ENCODE peak calls at places on chromosomes 2 and 18, in eight cellular contexts. One of them, this sample, is unnamed.
A peak's percentile ranks its signal among the peaks of the same experiment; 100 is the strongest.

GRCh38 chr2:217901826-217902225 is 101.0 kb downstream of the TNS1 start:
- DNase-seq in stimulated activated CD8-positive, alpha-beta memory T cell treated with anti-CD3 and anti-CD28 coated beads, Interleukin-15, amount 100 ng/mL, for 48 hours: no peak
- DNase-seq in stimulated activated CD4-positive, alpha-beta T cell treated with anti-CD3 and anti-CD28 coated beads, Interleukin-2, amount 100 ng/mL, for 48 hours: no peak
- DNase-seq in AG09309: peak; percentile 38
- DNase-seq in Right ventricle myocardium inferior: no peak
- DNase-seq in HFFc6: peak; percentile 55
- DNase-seq in EL: peak; percentile 68
- DNase-seq in activated CD4-positive, alpha-beta T cell treated with anti-CD3 and anti-CD28 coated beads, Interleukin-2, amount 50 U/mL, for 1 hour: no peak
- DNase-seq in this sample: no peak

GRCh38 chr2:48144777-48145176 is 238.5 kb upstream of the FBXO11 start:
- DNase-seq in stimulated activated CD8-positive, alpha-beta memory T cell treated with anti-CD3 and anti-CD28 coated beads, Interleukin-15, amount 100 ng/mL, for 48 hours: no peak
- DNase-seq in AG09309: no peak
- DNase-seq in EL: peak; percentile 21
- DNase-seq in HFFc6: no peak
- DNase-seq in Right ventricle myocardium inferior: no peak
- DNase-seq in stimulated activated CD4-positive, alpha-beta T cell treated with anti-CD3 and anti-CD28 coated beads, Interleukin-2, amount 100 ng/mL, for 48 hours: no peak
- DNase-seq in activated CD4-positive, alpha-beta T cell treated with anti-CD3 and anti-CD28 coated beads, Interleukin-2, amount 50 U/mL, for 1 hour: no peak
- DNase-seq in this sample: peak; percentile 20

GRCh38 chr2:43318791-43319190 is 92.4 kb upstream of the ZFP36L2 start:
- DNase-seq in stimulated activated CD4-positive, alpha-beta T cell treated with anti-CD3 and anti-CD28 coated beads, Interleukin-2, amount 100 ng/mL, for 48 hours: no peak
- DNase-seq in stimulated activated CD8-positive, alpha-beta memory T cell treated with anti-CD3 and anti-CD28 coated beads, Interleukin-15, amount 100 ng/mL, for 48 hours: no peak
- DNase-seq in Right ventricle myocardium inferior: no peak
- DNase-seq in EL: peak; percentile 63
- DNase-seq in AG09309: no peak
- DNase-seq in HFFc6: peak; percentile 62
- DNase-seq in activated CD4-positive, alpha-beta T cell treated with anti-CD3 and anti-CD28 coated beads, Interleukin-2, amount 50 U/mL, for 1 hour: no peak
- DNase-seq in this sample: no peak

GRCh38 chr2:205352593-205352992 is 329.7 kb upstream of the NRP2 start:
- DNase-seq in HFFc6: peak; percentile 48
- DNase-seq in EL: peak; percentile 55
- DNase-seq in stimulated activated CD8-positive, alpha-beta memory T cell treated with anti-CD3 and anti-CD28 coated beads, Interleukin-15, amount 100 ng/mL, for 48 hours: no peak
- DNase-seq in stimulated activated CD4-positive, alpha-beta T cell treated with anti-CD3 and anti-CD28 coated beads, Interleukin-2, amount 100 ng/mL, for 48 hours: no peak
- DNase-seq in Right ventricle myocardium inferior: no peak
- DNase-seq in AG09309: peak; percentile 41
- DNase-seq in activated CD4-positive, alpha-beta T cell treated with anti-CD3 and anti-CD28 coated beads, Interleukin-2, amount 50 U/mL, for 1 hour: no peak
- DNase-seq in this sample: no peak

GRCh38 chr18:35030234-35030989 is 10.8 kb upstream of the MAPRE2 start:
- DNase-seq in stimulated activated CD8-positive, alpha-beta memory T cell treated with anti-CD3 and anti-CD28 coated beads, Interleukin-15, amount 100 ng/mL, for 48 hours: no peak
- DNase-seq in EL: no peak
- DNase-seq in activated CD4-positive, alpha-beta T cell treated with anti-CD3 and anti-CD28 coated beads, Interleukin-2, amount 50 U/mL, for 1 hour: no peak
- DNase-seq in Right ventricle myocardium inferior: no peak
- DNase-seq in stimulated activated CD4-positive, alpha-beta T cell treated with anti-CD3 and anti-CD28 coated beads, Interleukin-2, amount 100 ng/mL, for 48 hours: no peak
- DNase-seq in HFFc6: no peak
- DNase-seq in AG09309: no peak
- DNase-seq in this sample: peak; percentile 73

GRCh38 chr2:63776382-63776781 is 65.3 kb upstream of the UGP2 start:
- DNase-seq in stimulated activated CD8-positive, alpha-beta memory T cell treated with anti-CD3 and anti-CD28 coated beads, Interleukin-15, amount 100 ng/mL, for 48 hours: no peak
- DNase-seq in activated CD4-positive, alpha-beta T cell treated with anti-CD3 and anti-CD28 coated beads, Interleukin-2, amount 50 U/mL, for 1 hour: no peak
- DNase-seq in stimulated activated CD4-positive, alpha-beta T cell treated with anti-CD3 and anti-CD28 coated beads, Interleukin-2, amount 100 ng/mL, for 48 hours: no peak
- DNase-seq in Right ventricle myocardium inferior: no peak
- DNase-seq in HFFc6: no peak
- DNase-seq in AG09309: no peak
- DNase-seq in EL: no peak
- DNase-seq in this sample: no peak

GRCh38 chr2:46003912-46004473 is 293.2 kb upstream of the EPAS1 start:
- DNase-seq in HFFc6: no peak
- DNase-seq in Right ventricle myocardium inferior: no peak
- DNase-seq in AG09309: no peak
- DNase-seq in activated CD4-positive, alpha-beta T cell treated with anti-CD3 and anti-CD28 coated beads, Interleukin-2, amount 50 U/mL, for 1 hour: no peak
- DNase-seq in EL: no peak
- DNase-seq in stimulated activated CD4-positive, alpha-beta T cell treated with anti-CD3 and anti-CD28 coated beads, Interleukin-2, amount 100 ng/mL, for 48 hours: no peak
- DNase-seq in stimulated activated CD8-positive, alpha-beta memory T cell treated with anti-CD3 and anti-CD28 coated beads, Interleukin-15, amount 100 ng/mL, for 48 hours: no peak
- DNase-seq in this sample: no peak

GRCh38 chr2:18171191-18172139 is 293.0 kb downstream of the KCNS3 start:
- DNase-seq in stimulated activated CD8-positive, alpha-beta memory T cell treated with anti-CD3 and anti-CD28 coated beads, Interleukin-15, amount 100 ng/mL, for 48 hours: no peak
- DNase-seq in Right ventricle myocardium inferior: no peak
- DNase-seq in activated CD4-positive, alpha-beta T cell treated with anti-CD3 and anti-CD28 coated beads, Interleukin-2, amount 50 U/mL, for 1 hour: no peak
- DNase-seq in EL: peak; percentile 31
- DNase-seq in stimulated activated CD4-positive, alpha-beta T cell treated with anti-CD3 and anti-CD28 coated beads, Interleukin-2, amount 100 ng/mL, for 48 hours: no peak
- DNase-seq in AG09309: no peak
- DNase-seq in HFFc6: peak; percentile 5
- DNase-seq in this sample: no peak

GRCh38 chr18:24014062-24014985 is at the start of gene TTC39C:
- DNase-seq in stimulated activated CD8-positive, alpha-beta memory T cell treated with anti-CD3 and anti-CD28 coated beads, Interleukin-15, amount 100 ng/mL, for 48 hours: peak; percentile 87
- DNase-seq in AG09309: no peak
- DNase-seq in EL: peak; percentile 80
- DNase-seq in Right ventricle myocardium inferior: peak; percentile 92
- DNase-seq in activated CD4-positive, alpha-beta T cell treated with anti-CD3 and anti-CD28 coated beads, Interleukin-2, amount 50 U/mL, for 1 hour: peak; percentile 76
- DNase-seq in stimulated activated CD4-positive, alpha-beta T cell treated with anti-CD3 and anti-CD28 coated beads, Interleukin-2, amount 100 ng/mL, for 48 hours: peak; percentile 78
- DNase-seq in HFFc6: peak; percentile 53
- DNase-seq in this sample: peak; percentile 79

GRCh38 chr2:175557810-175558377 is 376.4 kb upstream of the ATP5MC3 start:
- DNase-seq in EL: no peak
- DNase-seq in AG09309: no peak
- DNase-seq in Right ventricle myocardium inferior: no peak
- DNase-seq in stimulated activated CD4-positive, alpha-beta T cell treated with anti-CD3 and anti-CD28 coated beads, Interleukin-2, amount 100 ng/mL, for 48 hours: no peak
- DNase-seq in activated CD4-positive, alpha-beta T cell treated with anti-CD3 and anti-CD28 coated beads, Interleukin-2, amount 50 U/mL, for 1 hour: no peak
- DNase-seq in stimulated activated CD8-positive, alpha-beta memory T cell treated with anti-CD3 and anti-CD28 coated beads, Interleukin-15, amount 100 ng/mL, for 48 hours: no peak
- DNase-seq in HFFc6: no peak
- DNase-seq in this sample: no peak

GRCh38 chr18:45517181-45517741 is 98.0 kb upstream of the SLC14A2 start:
- DNase-seq in HFFc6: no peak
- DNase-seq in EL: no peak
- DNase-seq in activated CD4-positive, alpha-beta T cell treated with anti-CD3 and anti-CD28 coated beads, Interleukin-2, amount 50 U/mL, for 1 hour: no peak
- DNase-seq in Right ventricle myocardium inferior: peak; percentile 74
- DNase-seq in AG09309: peak; percentile 71
- DNase-seq in stimulated activated CD4-positive, alpha-beta T cell treated with anti-CD3 and anti-CD28 coated beads, Interleukin-2, amount 100 ng/mL, for 48 hours: no peak
- DNase-seq in stimulated activated CD8-positive, alpha-beta memory T cell treated with anti-CD3 and anti-CD28 coated beads, Interleukin-15, amount 100 ng/mL, for 48 hours: no peak
- DNase-seq in this sample: no peak

GRCh38 chr2:98347298-98348065 is 1.2 kb downstream of the CNGA3 start:
- DNase-seq in stimulated activated CD8-positive, alpha-beta memory T cell treated with anti-CD3 and anti-CD28 coated beads, Interleukin-15, amount 100 ng/mL, for 48 hours: no peak
- DNase-seq in Right ventricle myocardium inferior: no peak
- DNase-seq in stimulated activated CD4-positive, alpha-beta T cell treated with anti-CD3 and anti-CD28 coated beads, Interleukin-2, amount 100 ng/mL, for 48 hours: no peak
- DNase-seq in HFFc6: no peak
- DNase-seq in EL: no peak
- DNase-seq in activated CD4-positive, alpha-beta T cell treated with anti-CD3 and anti-CD28 coated beads, Interleukin-2, amount 50 U/mL, for 1 hour: no peak
- DNase-seq in AG09309: no peak
- DNase-seq in this sample: no peak

GRCh38 chr2:227256605-227257004 is 68.4 kb upstream of the MFF start:
- DNase-seq in stimulated activated CD4-positive, alpha-beta T cell treated with anti-CD3 and anti-CD28 coated beads, Interleukin-2, amount 100 ng/mL, for 48 hours: no peak
- DNase-seq in EL: no peak
- DNase-seq in Right ventricle myocardium inferior: no peak
- DNase-seq in AG09309: no peak
- DNase-seq in activated CD4-positive, alpha-beta T cell treated with anti-CD3 and anti-CD28 coated beads, Interleukin-2, amount 50 U/mL, for 1 hour: no peak
- DNase-seq in stimulated activated CD8-positive, alpha-beta memory T cell treated with anti-CD3 and anti-CD28 coated beads, Interleukin-15, amount 100 ng/mL, for 48 hours: no peak
- DNase-seq in HFFc6: no peak
- DNase-seq in this sample: no peak

GRCh38 chr2:60834270-60834717 is 47.1 kb upstream of the REL start:
- DNase-seq in EL: no peak
- DNase-seq in HFFc6: no peak
- DNase-seq in stimulated activated CD4-positive, alpha-beta T cell treated with anti-CD3 and anti-CD28 coated beads, Interleukin-2, amount 100 ng/mL, for 48 hours: no peak
- DNase-seq in activated CD4-positive, alpha-beta T cell treated with anti-CD3 and anti-CD28 coated beads, Interleukin-2, amount 50 U/mL, for 1 hour: no peak
- DNase-seq in stimulated activated CD8-positive, alpha-beta memory T cell treated with anti-CD3 and anti-CD28 coated beads, Interleukin-15, amount 100 ng/mL, for 48 hours: no peak
- DNase-seq in AG09309: no peak
- DNase-seq in Right ventricle myocardium inferior: no peak
- DNase-seq in this sample: no peak

GRCh38 chr2:133500967-133501366 is 67.3 kb downstream of the NCKAP5 start:
- DNase-seq in stimulated activated CD4-positive, alpha-beta T cell treated with anti-CD3 and anti-CD28 coated beads, Interleukin-2, amount 100 ng/mL, for 48 hours: no peak
- DNase-seq in EL: no peak
- DNase-seq in HFFc6: no peak
- DNase-seq in AG09309: no peak
- DNase-seq in stimulated activated CD8-positive, alpha-beta memory T cell treated with anti-CD3 and anti-CD28 coated beads, Interleukin-15, amount 100 ng/mL, for 48 hours: no peak
- DNase-seq in Right ventricle myocardium inferior: no peak
- DNase-seq in activated CD4-positive, alpha-beta T cell treated with anti-CD3 and anti-CD28 coated beads, Interleukin-2, amount 50 U/mL, for 1 hour: no peak
- DNase-seq in this sample: no peak

GRCh38 chr18:23902396-23902795 is 112.2 kb upstream of the TTC39C start:
- DNase-seq in AG09309: no peak
- DNase-seq in activated CD4-positive, alpha-beta T cell treated with anti-CD3 and anti-CD28 coated beads, Interleukin-2, amount 50 U/mL, for 1 hour: no peak
- DNase-seq in Right ventricle myocardium inferior: no peak
- DNase-seq in stimulated activated CD8-positive, alpha-beta memory T cell treated with anti-CD3 and anti-CD28 coated beads, Interleukin-15, amount 100 ng/mL, for 48 hours: no peak
- DNase-seq in HFFc6: no peak
- DNase-seq in stimulated activated CD4-positive, alpha-beta T cell treated with anti-CD3 and anti-CD28 coated beads, Interleukin-2, amount 100 ng/mL, for 48 hours: no peak
- DNase-seq in EL: no peak
- DNase-seq in this sample: no peak

GRCh38 chr2:660477-661214 is 16.6 kb downstream of the TMEM18 start:
- DNase-seq in EL: no peak
- DNase-seq in stimulated activated CD8-positive, alpha-beta memory T cell treated with anti-CD3 and anti-CD28 coated beads, Interleukin-15, amount 100 ng/mL, for 48 hours: no peak
- DNase-seq in AG09309: no peak
- DNase-seq in HFFc6: no peak
- DNase-seq in activated CD4-positive, alpha-beta T cell treated with anti-CD3 and anti-CD28 coated beads, Interleukin-2, amount 50 U/mL, for 1 hour: no peak
- DNase-seq in stimulated activated CD4-positive, alpha-beta T cell treated with anti-CD3 and anti-CD28 coated beads, Interleukin-2, amount 100 ng/mL, for 48 hours: no peak
- DNase-seq in Right ventricle myocardium inferior: no peak
- DNase-seq in this sample: no peak

GRCh38 chr2:102480796-102481195 is 7.8 kb downstream of the SLC9A4 start:
- DNase-seq in Right ventricle myocardium inferior: no peak
- DNase-seq in stimulated activated CD8-positive, alpha-beta memory T cell treated with anti-CD3 and anti-CD28 coated beads, Interleukin-15, amount 100 ng/mL, for 48 hours: no peak
- DNase-seq in activated CD4-positive, alpha-beta T cell treated with anti-CD3 and anti-CD28 coated beads, Interleukin-2, amount 50 U/mL, for 1 hour: no peak
- DNase-seq in AG09309: no peak
- DNase-seq in HFFc6: no peak
- DNase-seq in stimulated activated CD4-positive, alpha-beta T cell treated with anti-CD3 and anti-CD28 coated beads, Interleukin-2, amount 100 ng/mL, for 48 hours: no peak
- DNase-seq in EL: no peak
- DNase-seq in this sample: no peak

GRCh38 chr2:101743288-101743687 is 45.8 kb downstream of the MAP4K4 start:
- DNase-seq in EL: no peak
- DNase-seq in stimulated activated CD8-positive, alpha-beta memory T cell treated with anti-CD3 and anti-CD28 coated beads, Interleukin-15, amount 100 ng/mL, for 48 hours: no peak
- DNase-seq in HFFc6: no peak
- DNase-seq in AG09309: no peak
- DNase-seq in stimulated activated CD4-positive, alpha-beta T cell treated with anti-CD3 and anti-CD28 coated beads, Interleukin-2, amount 100 ng/mL, for 48 hours: no peak
- DNase-seq in Right ventricle myocardium inferior: no peak
- DNase-seq in activated CD4-positive, alpha-beta T cell treated with anti-CD3 and anti-CD28 coated beads, Interleukin-2, amount 50 U/mL, for 1 hour: no peak
- DNase-seq in this sample: no peak

GRCh38 chr2:240423788-240424191 is 11.7 kb upstream of the GPC1 start:
- DNase-seq in EL: no peak
- DNase-seq in stimulated activated CD8-positive, alpha-beta memory T cell treated with anti-CD3 and anti-CD28 coated beads, Interleukin-15, amount 100 ng/mL, for 48 hours: no peak
- DNase-seq in AG09309: no peak
- DNase-seq in activated CD4-positive, alpha-beta T cell treated with anti-CD3 and anti-CD28 coated beads, Interleukin-2, amount 50 U/mL, for 1 hour: no peak
- DNase-seq in Right ventricle myocardium inferior: peak; percentile 39
- DNase-seq in stimulated activated CD4-positive, alpha-beta T cell treated with anti-CD3 and anti-CD28 coated beads, Interleukin-2, amount 100 ng/mL, for 48 hours: no peak
- DNase-seq in HFFc6: no peak
- DNase-seq in this sample: no peak

GRCh38 chr2:64263315-64263714 is 119.1 kb upstream of the PELI1 start:
- DNase-seq in AG09309: peak; percentile 51
- DNase-seq in EL: peak; percentile 84
- DNase-seq in stimulated activated CD8-positive, alpha-beta memory T cell treated with anti-CD3 and anti-CD28 coated beads, Interleukin-15, amount 100 ng/mL, for 48 hours: no peak
- DNase-seq in HFFc6: peak; percentile 74
- DNase-seq in Right ventricle myocardium inferior: no peak
- DNase-seq in stimulated activated CD4-positive, alpha-beta T cell treated with anti-CD3 and anti-CD28 coated beads, Interleukin-2, amount 100 ng/mL, for 48 hours: no peak
- DNase-seq in activated CD4-positive, alpha-beta T cell treated with anti-CD3 and anti-CD28 coated beads, Interleukin-2, amount 50 U/mL, for 1 hour: no peak
- DNase-seq in this sample: no peak

GRCh38 chr2:181682026-181682789 is 1.9 kb upstream of the NEUROD1 start:
- DNase-seq in activated CD4-positive, alpha-beta T cell treated with anti-CD3 and anti-CD28 coated beads, Interleukin-2, amount 50 U/mL, for 1 hour: no peak
- DNase-seq in HFFc6: no peak
- DNase-seq in Right ventricle myocardium inferior: no peak
- DNase-seq in stimulated activated CD8-positive, alpha-beta memory T cell treated with anti-CD3 and anti-CD28 coated beads, Interleukin-15, amount 100 ng/mL, for 48 hours: no peak
- DNase-seq in stimulated activated CD4-positive, alpha-beta T cell treated with anti-CD3 and anti-CD28 coated beads, Interleukin-2, amount 100 ng/mL, for 48 hours: no peak
- DNase-seq in AG09309: no peak
- DNase-seq in EL: no peak
- DNase-seq in this sample: no peak

GRCh38 chr2:147092266-147092665 is 752.6 kb upstream of the ACVR2A start:
- DNase-seq in activated CD4-positive, alpha-beta T cell treated with anti-CD3 and anti-CD28 coated beads, Interleukin-2, amount 50 U/mL, for 1 hour: no peak
- DNase-seq in EL: no peak
- DNase-seq in Right ventricle myocardium inferior: no peak
- DNase-seq in HFFc6: no peak
- DNase-seq in stimulated activated CD4-positive, alpha-beta T cell treated with anti-CD3 and anti-CD28 coated beads, Interleukin-2, amount 100 ng/mL, for 48 hours: no peak
- DNase-seq in stimulated activated CD8-positive, alpha-beta memory T cell treated with anti-CD3 and anti-CD28 coated beads, Interleukin-15, amount 100 ng/mL, for 48 hours: no peak
- DNase-seq in AG09309: no peak
- DNase-seq in this sample: no peak

GRCh38 chr18:22921762-22922161 is 11.4 kb upstream of the RBBP8 start:
- DNase-seq in EL: no peak
- DNase-seq in stimulated activated CD8-positive, alpha-beta memory T cell treated with anti-CD3 and anti-CD28 coated beads, Interleukin-15, amount 100 ng/mL, for 48 hours: no peak
- DNase-seq in activated CD4-positive, alpha-beta T cell treated with anti-CD3 and anti-CD28 coated beads, Interleukin-2, amount 50 U/mL, for 1 hour: no peak
- DNase-seq in HFFc6: no peak
- DNase-seq in AG09309: no peak
- DNase-seq in Right ventricle myocardium inferior: no peak
- DNase-seq in stimulated activated CD4-positive, alpha-beta T cell treated with anti-CD3 and anti-CD28 coated beads, Interleukin-2, amount 100 ng/mL, for 48 hours: no peak
- DNase-seq in this sample: no peak

GRCh38 chr18:68796936-68797690 is 767 bp upstream of the CCDC102B start:
- DNase-seq in EL: peak; percentile 80
- DNase-seq in HFFc6: peak; percentile 25
- DNase-seq in AG09309: peak; percentile 75
- DNase-seq in Right ventricle myocardium inferior: no peak
- DNase-seq in activated CD4-positive, alpha-beta T cell treated with anti-CD3 and anti-CD28 coated beads, Interleukin-2, amount 50 U/mL, for 1 hour: no peak
- DNase-seq in stimulated activated CD8-positive, alpha-beta memory T cell treated with anti-CD3 and anti-CD28 coated beads, Interleukin-15, amount 100 ng/mL, for 48 hours: no peak
- DNase-seq in stimulated activated CD4-positive, alpha-beta T cell treated with anti-CD3 and anti-CD28 coated beads, Interleukin-2, amount 100 ng/mL, for 48 hours: no peak
- DNase-seq in this sample: no peak

GRCh38 chr2:44358498-44358897 is 2.8 kb downstream of the PREPL start:
- DNase-seq in stimulated activated CD4-positive, alpha-beta T cell treated with anti-CD3 and anti-CD28 coated beads, Interleukin-2, amount 100 ng/mL, for 48 hours: no peak
- DNase-seq in EL: peak; percentile 67
- DNase-seq in stimulated activated CD8-positive, alpha-beta memory T cell treated with anti-CD3 and anti-CD28 coated beads, Interleukin-15, amount 100 ng/mL, for 48 hours: peak; percentile 54
- DNase-seq in Right ventricle myocardium inferior: no peak
- DNase-seq in HFFc6: no peak
- DNase-seq in activated CD4-positive, alpha-beta T cell treated with anti-CD3 and anti-CD28 coated beads, Interleukin-2, amount 50 U/mL, for 1 hour: peak; percentile 23
- DNase-seq in AG09309: no peak
- DNase-seq in this sample: peak; percentile 23

GRCh38 chr18:6199777-6200176 is 214.9 kb downstream of the L3MBTL4 start:
- DNase-seq in AG09309: no peak
- DNase-seq in stimulated activated CD8-positive, alpha-beta memory T cell treated with anti-CD3 and anti-CD28 coated beads, Interleukin-15, amount 100 ng/mL, for 48 hours: no peak
- DNase-seq in Right ventricle myocardium inferior: no peak
- DNase-seq in stimulated activated CD4-positive, alpha-beta T cell treated with anti-CD3 and anti-CD28 coated beads, Interleukin-2, amount 100 ng/mL, for 48 hours: no peak
- DNase-seq in EL: no peak
- DNase-seq in activated CD4-positive, alpha-beta T cell treated with anti-CD3 and anti-CD28 coated beads, Interleukin-2, amount 50 U/mL, for 1 hour: no peak
- DNase-seq in HFFc6: no peak
- DNase-seq in this sample: no peak

GRCh38 chr2:11314482-11314881 is 30.0 kb downstream of the ROCK2 start:
- DNase-seq in stimulated activated CD4-positive, alpha-beta T cell treated with anti-CD3 and anti-CD28 coated beads, Interleukin-2, amount 100 ng/mL, for 48 hours: no peak
- DNase-seq in activated CD4-positive, alpha-beta T cell treated with anti-CD3 and anti-CD28 coated beads, Interleukin-2, amount 50 U/mL, for 1 hour: no peak
- DNase-seq in Right ventricle myocardium inferior: no peak
- DNase-seq in HFFc6: no peak
- DNase-seq in stimulated activated CD8-positive, alpha-beta memory T cell treated with anti-CD3 and anti-CD28 coated beads, Interleukin-15, amount 100 ng/mL, for 48 hours: no peak
- DNase-seq in AG09309: no peak
- DNase-seq in EL: no peak
- DNase-seq in this sample: no peak

GRCh38 chr2:69933839-69934613 is 19.1 kb downstream of the MXD1 start:
- DNase-seq in stimulated activated CD4-positive, alpha-beta T cell treated with anti-CD3 and anti-CD28 coated beads, Interleukin-2, amount 100 ng/mL, for 48 hours: no peak
- DNase-seq in AG09309: peak; percentile 73
- DNase-seq in activated CD4-positive, alpha-beta T cell treated with anti-CD3 and anti-CD28 coated beads, Interleukin-2, amount 50 U/mL, for 1 hour: no peak
- DNase-seq in HFFc6: peak; percentile 82
- DNase-seq in EL: peak; percentile 83
- DNase-seq in stimulated activated CD8-positive, alpha-beta memory T cell treated with anti-CD3 and anti-CD28 coated beads, Interleukin-15, amount 100 ng/mL, for 48 hours: no peak
- DNase-seq in Right ventricle myocardium inferior: no peak
- DNase-seq in this sample: no peak

GRCh38 chr2:145906356-145906755 is 1386.4 kb upstream of the ZEB2 start:
- DNase-seq in AG09309: no peak
- DNase-seq in stimulated activated CD4-positive, alpha-beta T cell treated with anti-CD3 and anti-CD28 coated beads, Interleukin-2, amount 100 ng/mL, for 48 hours: no peak
- DNase-seq in activated CD4-positive, alpha-beta T cell treated with anti-CD3 and anti-CD28 coated beads, Interleukin-2, amount 50 U/mL, for 1 hour: no peak
- DNase-seq in stimulated activated CD8-positive, alpha-beta memory T cell treated with anti-CD3 and anti-CD28 coated beads, Interleukin-15, amount 100 ng/mL, for 48 hours: no peak
- DNase-seq in Right ventricle myocardium inferior: no peak
- DNase-seq in EL: peak; percentile 6
- DNase-seq in HFFc6: no peak
- DNase-seq in this sample: no peak

GRCh38 chr18:39647627-39648502 is 2082.3 kb upstream of the CELF4 start:
- DNase-seq in stimulated activated CD4-positive, alpha-beta T cell treated with anti-CD3 and anti-CD28 coated beads, Interleukin-2, amount 100 ng/mL, for 48 hours: no peak
- DNase-seq in EL: peak; percentile 70
- DNase-seq in stimulated activated CD8-positive, alpha-beta memory T cell treated with anti-CD3 and anti-CD28 coated beads, Interleukin-15, amount 100 ng/mL, for 48 hours: no peak
- DNase-seq in activated CD4-positive, alpha-beta T cell treated with anti-CD3 and anti-CD28 coated beads, Interleukin-2, amount 50 U/mL, for 1 hour: no peak
- DNase-seq in HFFc6: peak; percentile 83
- DNase-seq in Right ventricle myocardium inferior: no peak
- DNase-seq in AG09309: peak; percentile 67
- DNase-seq in this sample: no peak

GRCh38 chr2:239312741-239313246 is 88.0 kb downstream of the HDAC4 start:
- DNase-seq in activated CD4-positive, alpha-beta T cell treated with anti-CD3 and anti-CD28 coated beads, Interleukin-2, amount 50 U/mL, for 1 hour: no peak
- DNase-seq in stimulated activated CD8-positive, alpha-beta memory T cell treated with anti-CD3 and anti-CD28 coated beads, Interleukin-15, amount 100 ng/mL, for 48 hours: no peak
- DNase-seq in AG09309: no peak
- DNase-seq in HFFc6: no peak
- DNase-seq in stimulated activated CD4-positive, alpha-beta T cell treated with anti-CD3 and anti-CD28 coated beads, Interleukin-2, amount 100 ng/mL, for 48 hours: no peak
- DNase-seq in Right ventricle myocardium inferior: no peak
- DNase-seq in EL: no peak
- DNase-seq in this sample: no peak

This sample was measured in CD4-positive, CD25-positive, alpha-beta regulatory T cell.